ENCODE peak calls at places on chromosomes 2 and 18, in four cellular contexts. A is iris pigment epithelial cell, V is occipital lobe, D is AG09319. N is an unnamed sample.

GRCh38 chr2:207897541-207898353 is 127.6 kb downstream of the PLEKHM3 start:
- DNase-seq in V (no peak), D (no peak), A (no peak), N (no peak)

GRCh38 chr2:70868970-70869369 is 33.4 kb upstream of the CD207 start:
- DNase-seq in A (no peak), V (no peak), D (no peak), N (no peak)

GRCh38 chr18:55179460-55180195 is 220.4 kb upstream of the CCDC68 start:
- DNase-seq in A (peak), D (no peak), V (no peak), N (peak)

GRCh38 chr2:58739033-58739432 is 497.9 kb upstream of the FANCL start:
- DNase-seq in V (no peak), D (no peak), A (no peak), N (no peak)

GRCh38 chr2:200168641-200169265 is 137.7 kb upstream of the SPATS2L start:
- DNase-seq in V (no peak), A (peak), D (no peak), N (no peak)

GRCh38 chr2:168350380-168350779 is 103.0 kb upstream of the STK39 start:
- DNase-seq in A (no peak), V (no peak), D (no peak), N (peak)

GRCh38 chr2:20145497-20146193 is 79.3 kb downstream of the SDC1 start:
- DNase-seq in V (no peak), D (no peak), A (no peak), N (no peak)

GRCh38 chr2:218169757-218170546 is 3.2 kb upstream of the CXCR1 start:
- DNase-seq in V (no peak), A (no peak), D (no peak), N (peak)